ENCODE peak calls at places on chromosomes 3 and 15, in five cellular contexts. L is testis; U is WERI-Rb-1; A is endodermal cell; E is CD8-positive, alpha-beta memory T cell. K is an unnamed sample.

GRCh38 chr15:99442268-99442897 is 123.4 kb upstream of the MEF2A start:
- DNase-seq in L (peak), U (peak), A (peak), E (no peak), K (no peak)

GRCh38 chr3:36943601-36944000 is 1.3 kb downstream of the TRANK1 start:
- DNase-seq in L (no peak), U (no peak), A (peak), E (no peak), K (no peak)

GRCh38 chr3:89375451-89375850 is 268.0 kb downstream of the EPHA3 start:
- DNase-seq in L (no peak), U (no peak), A (no peak), E (no peak), K (no peak)

GRCh38 chr3:111748132-111748531 is 110.9 kb upstream of the PHLDB2 start:
- DNase-seq in L (no peak), U (no peak), A (no peak), E (no peak), K (no peak)

GRCh38 chr3:170007031-170007663 is 30.6 kb upstream of the GPR160 start:
- DNase-seq in L (peak), U (no peak), A (no peak), E (no peak), K (peak)

GRCh38 chr15:77749236-77749997 is 116.7 kb upstream of the LINGO1 start:
- DNase-seq in L (no peak), U (no peak), A (peak), E (no peak), K (no peak)

GRCh38 chr15:32717290-32718081 is at the start of gene GREM1:
- DNase-seq in L (peak), U (peak), A (peak), E (no peak), K (no peak)

GRCh38 chr3:37179144-37179967 is 5.0 kb upstream of the LRRFIP2 start:
- DNase-seq in L (no peak), U (no peak), A (no peak), E (no peak), K (no peak)

GRCh38 chr3:56837196-56837955 is 35.6 kb upstream of the ARHGEF3 start:
- DNase-seq in L (no peak), U (no peak), A (no peak), E (no peak), K (no peak)

GRCh38 chr3:39668420-39668819 is 141.0 kb upstream of the MYRIP start:
- DNase-seq in L (peak), U (no peak), A (peak), E (no peak), K (peak)

GRCh38 chr3:146326875-146327543 is 76.1 kb upstream of the PLSCR4 start:
- DNase-seq in L (peak), U (peak), A (no peak), E (no peak), K (peak)

DNA sequence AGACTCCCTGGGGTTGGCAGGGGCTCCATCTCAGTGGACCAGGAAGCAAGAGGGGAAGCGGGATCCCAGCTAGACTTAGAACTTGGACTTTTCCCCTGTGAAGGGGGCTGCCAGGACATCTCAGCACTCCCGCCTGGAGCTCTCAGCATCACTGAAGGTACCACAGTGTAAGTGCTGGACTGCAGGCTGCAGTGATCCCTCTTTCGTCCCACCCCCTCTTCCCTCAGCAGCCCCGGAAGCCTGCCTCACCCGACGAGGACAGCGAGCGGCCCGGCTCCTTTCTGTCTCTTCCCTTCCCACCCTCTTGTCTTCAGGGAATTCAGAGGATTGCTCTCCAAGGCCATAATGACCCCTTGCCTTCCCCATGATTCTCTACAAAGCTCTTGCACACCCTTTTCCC is 94.4 kb downstream of the ANP32A start:
- DNase-seq in L (no peak), U (no peak), A (no peak), E (no peak), K (no peak)
- H3K4me3 ChIP-seq in L (no peak), U (no peak), A (no peak), E (no peak), K (no peak)

GRCh38 chr3:129016366-129016724 is 15.2 kb downstream of the EFCC1 start:
- DNase-seq in L (no peak), U (peak), A (no peak), E (peak), K (no peak)

GRCh38 chr3:129018751-129019150 is 17.6 kb downstream of the EFCC1 start:
- DNase-seq in L (no peak), U (no peak), A (no peak), E (no peak), K (no peak)

GRCh38 chr3:129018271-129018670 is 17.2 kb downstream of the EFCC1 start:
- DNase-seq in L (no peak), U (no peak), A (no peak), E (no peak), K (no peak)

GRCh38 chr3:129016725-129017530 is 15.8 kb downstream of the EFCC1 start:
- DNase-seq in L (no peak), U (no peak), A (no peak), E (peak), K (no peak)

GRCh38 chr3:129017531-129017899 is 16.4 kb downstream of the EFCC1 start:
- DNase-seq in L (no peak), U (no peak), A (no peak), E (no peak), K (no peak)
- H3K27ac ChIP-seq in L (no peak), U (no peak), A (no peak), E (peak), K (no peak)

GRCh38 chr3:72818915-72819314 is 29.3 kb downstream of the SHQ1 start:
- DNase-seq in L (no peak), U (no peak), A (no peak), E (no peak), K (peak)

GRCh38 chr3:72816843-72817485 is 31.3 kb downstream of the SHQ1 start:
- DNase-seq in L (no peak), U (no peak), A (no peak), E (no peak), K (no peak)

GRCh38 chr3:72820405-72820804 is 27.8 kb downstream of the SHQ1 start:
- DNase-seq in L (peak), U (no peak), A (no peak), E (no peak), K (peak)

GRCh38 chr3:72818092-72818721 is 30.0 kb downstream of the SHQ1 start:
- DNase-seq in L (peak), U (peak), A (no peak), E (no peak), K (peak)

GRCh38 chr3:72821170-72821781 is 27.0 kb downstream of the SHQ1 start:
- DNase-seq in L (no peak), U (no peak), A (no peak), E (no peak), K (peak)
- H3K4me3 ChIP-seq in L (no peak), U (no peak), A (no peak), E (no peak), K (no peak)

DNA sequence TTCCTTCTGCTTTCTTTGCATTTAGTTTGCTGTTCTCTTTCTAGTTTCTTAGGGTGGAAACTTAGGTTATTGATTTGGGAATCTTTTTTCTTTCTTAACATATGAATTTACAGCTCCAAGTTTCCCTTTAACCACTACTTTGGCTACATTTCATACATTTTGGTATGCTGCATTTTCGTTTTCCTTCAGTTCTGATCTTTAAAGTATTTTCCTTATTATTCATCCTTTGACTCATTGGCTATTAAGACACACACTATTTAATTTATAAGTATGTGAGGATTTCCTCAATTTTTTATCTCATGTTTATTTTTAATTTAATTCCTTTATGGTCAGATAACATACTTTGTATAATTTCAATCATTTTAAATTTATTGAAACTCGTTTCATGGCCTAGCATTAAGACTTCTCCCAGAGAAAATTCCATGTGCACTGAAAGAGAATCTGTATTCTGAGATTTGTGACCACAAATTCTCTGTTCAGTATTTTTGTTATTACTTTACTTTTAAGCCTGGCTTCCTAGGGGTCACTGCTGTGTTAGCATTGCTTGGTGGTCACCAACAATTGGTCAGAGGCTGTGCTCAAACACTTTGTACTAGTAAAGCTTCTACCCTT is 87.7 kb downstream of the CFAP20DC start:
- DNase-seq in L (no peak), U (no peak), A (no peak), E (no peak), K (no peak)
- H3K27ac ChIP-seq in L (no peak), U (no peak), A (no peak), E (no peak), K (no peak)

DNA sequence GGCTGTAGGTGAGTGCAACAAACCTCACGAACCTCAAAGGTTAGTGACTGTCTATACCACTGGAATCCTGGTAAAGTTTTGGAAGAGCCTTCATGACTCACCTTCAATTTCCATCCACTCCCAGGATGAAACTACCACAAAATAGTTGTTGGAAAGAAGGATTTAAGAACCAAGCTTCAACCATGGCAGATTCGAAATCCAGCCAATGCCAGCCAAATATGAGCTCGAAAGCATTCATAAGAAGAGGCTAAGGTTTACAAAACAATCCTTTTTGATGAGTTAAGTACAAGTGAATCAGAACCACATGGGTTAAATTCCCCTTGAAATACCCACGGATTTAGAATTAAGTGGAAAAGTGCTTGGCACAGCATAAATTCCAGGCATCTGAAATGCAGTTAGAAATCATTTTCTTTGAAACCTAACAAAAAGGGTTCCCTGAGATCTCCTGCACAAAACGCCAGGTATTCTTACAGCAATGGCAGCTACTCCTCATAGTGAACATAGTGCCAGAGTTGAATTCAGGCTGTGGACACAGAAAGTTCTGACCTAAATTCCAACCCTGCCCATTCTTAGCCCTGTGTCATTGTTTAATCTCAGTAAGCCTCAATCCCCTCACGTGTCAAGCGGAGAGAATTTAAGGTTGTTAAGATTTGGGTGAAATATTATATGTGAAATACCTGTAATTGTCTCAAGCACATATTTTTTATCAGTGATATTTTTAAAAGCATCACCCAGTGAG is 89.2 kb downstream of the FBN1 start:
- DNase-seq in L (no peak), U (no peak), A (no peak), E (no peak), K (no peak)
- H3K4me3 ChIP-seq in L (no peak), U (no peak), A (no peak), E (no peak), K (no peak)

GRCh38 chr3:48856469-48856868 is 8.8 kb upstream of the PRKAR2A start:
- DNase-seq in L (no peak), U (peak), A (no peak), E (no peak), K (no peak)

GRCh38 chr3:48859188-48859587 is 11.5 kb upstream of the PRKAR2A start:
- DNase-seq in L (no peak), U (no peak), A (no peak), E (no peak), K (no peak)

GRCh38 chr3:48858709-48859108 is 11.0 kb upstream of the PRKAR2A start:
- DNase-seq in L (no peak), U (no peak), A (no peak), E (no peak), K (no peak)

GRCh38 chr3:48852151-48852550 is 4.5 kb upstream of the PRKAR2A start:
- DNase-seq in L (no peak), U (no peak), A (no peak), E (no peak), K (no peak)

GRCh38 chr3:48855681-48856447 is 8.2 kb upstream of the PRKAR2A start:
- DNase-seq in L (no peak), U (peak), A (no peak), E (no peak), K (no peak)
- H3K27ac ChIP-seq in L (no peak), U (peak), A (peak), E (no peak), K (no peak)

K was measured in adrenal gland.